ENCODE peak calls at places on chromosomes 5 and 9, in four cellular contexts. W is skeletal muscle cell, D is NAMALWA, O is RPMI7951. G is an unnamed sample.

GRCh38 chr5:53100606-53101005 is 9.0 kb downstream of the MOCS2 start:
- DNase-seq in W (no peak), D (no peak), O (no peak), G (no peak)

GRCh38 chr9:131739192-131739961 is 499 bp downstream of the RAPGEF1 start:
- DNase-seq in W (no peak), D (no peak), O (peak; percentile 24), G (no peak)

GRCh38 chr9:90960941-90961340 is 159.3 kb downstream of the SYK start:
- DNase-seq in W (no peak), D (no peak), O (no peak), G (no peak)

GRCh38 chr9:110125763-110126351 is 82.1 kb downstream of the C9orf152 start:
- DNase-seq in W (no peak), D (peak; percentile 72), O (peak; percentile 48), G (no peak)

GRCh38 chr9:81112638-81113037 is 576.7 kb downstream of the TLE1 start:
- DNase-seq in W (no peak), D (no peak), O (no peak), G (no peak)

GRCh38 chr5:71013575-71013974 is 11.6 kb downstream of the NAIP start:
- DNase-seq in W (no peak), D (no peak), O (no peak), G (peak; percentile 1)

GRCh38 chr9:2955616-2956015 is 111.7 kb upstream of the PUM3 start:
- DNase-seq in W (no peak), D (peak; percentile 3), O (no peak), G (no peak)

GRCh38 chr5:141747646-141748229 is 65.7 kb upstream of the ARAP3 start:
- DNase-seq in W (no peak), D (no peak), O (no peak), G (no peak)

GRCh38 chr9:37550781-37551180 is 25.4 kb downstream of the FBXO10 start:
- DNase-seq in W (peak; percentile 34), D (no peak), O (no peak), G (no peak)

GRCh38 chr5:14016549-14016948 is 72.1 kb upstream of the DNAH5 start:
- DNase-seq in W (no peak), D (no peak), O (no peak), G (no peak)

GRCh38 chr9:103798620-103799019 is 295.5 kb upstream of the SMC2 start:
- DNase-seq in W (peak; percentile 83), D (peak; percentile 7), O (peak; percentile 10), G (peak; percentile 48)

GRCh38 chr9:123784513-123784912 is 145.4 kb downstream of the DENND1A start:
- DNase-seq in W (peak; percentile 85), D (no peak), O (no peak), G (no peak)

GRCh38 chr9:37134166-37134565 is 13.8 kb downstream of the ZCCHC7 start:
- DNase-seq in W (no peak), D (no peak), O (no peak), G (no peak)

GRCh38 chr9:20994486-20994885 is 37.0 kb downstream of the HACD4 start:
- DNase-seq in W (peak; percentile 14), D (no peak), O (no peak), G (no peak)

GRCh38 chr5:181133610-181134231 is 2.8 kb upstream of the OR2V1 start:
- DNase-seq in W (peak; percentile 6), D (no peak), O (peak; percentile 83), G (peak; percentile 63)

GRCh38 chr5:123028222-123028621 is 8.3 kb downstream of the PPIC start:
- DNase-seq in W (no peak), D (no peak), O (no peak), G (no peak)

GRCh38 chr9:131018621-131019020 is 9.6 kb downstream of the LAMC3 start:
- DNase-seq in W (no peak), D (peak; percentile 21), O (no peak), G (no peak)

GRCh38 chr9:107190031-107190935 is 92.8 kb upstream of the RAD23B start:
- DNase-seq in W (peak; percentile 35), D (no peak), O (peak; percentile 61), G (no peak)

GRCh38 chr9:38023661-38024035 is 45.4 kb downstream of the SHB start:
- DNase-seq in W (no peak), D (no peak), O (no peak), G (no peak)

GRCh38 chr5:151126199-151126645 is 31.4 kb downstream of the ANXA6 start:
- DNase-seq in W (no peak), D (peak; percentile 84), O (peak; percentile 65), G (peak; percentile 42)

GRCh38 chr5:170420809-170421412 is 31.7 kb upstream of the KCNMB1 start:
- DNase-seq in W (peak; percentile 28), D (peak; percentile 74), O (peak; percentile 59), G (peak; percentile 56)

GRCh38 chr9:125255781-125256391 is 5.7 kb upstream of the GAPVD1 start:
- DNase-seq in W (no peak), D (peak; percentile 32), O (no peak), G (no peak)

GRCh38 chr9:94734054-94734754 is 7.7 kb downstream of the AOPEP start:
- DNase-seq in W (no peak), D (no peak), O (no peak), G (no peak)

GRCh38 chr5:37015795-37016666 is 139.5 kb downstream of the NIPBL start:
- DNase-seq in W (no peak), D (no peak), O (no peak), G (no peak)

GRCh38 chr5:181261320-181262085 is 560 bp upstream of the TRIM52 start:
- DNase-seq in W (no peak), D (peak; percentile 81), O (peak; percentile 69), G (peak; percentile 77)

GRCh38 chr9:86734762-86735161 is 212.5 kb downstream of the GAS1 start:
- DNase-seq in W (no peak), D (no peak), O (no peak), G (no peak)

GRCh38 chr9:78150312-78150982 is 85.4 kb upstream of the CEP78 start:
- DNase-seq in W (no peak), D (no peak), O (no peak), G (no peak)

GRCh38 chr9:34620061-34620994 is at the start of gene DCTN3:
- DNase-seq in W (peak; percentile 78), D (peak; percentile 97), O (peak; percentile 93), G (peak; percentile 98)

GRCh38 chr5:3129252-3129651 is 377.8 kb upstream of the IRX2 start:
- DNase-seq in W (no peak), D (no peak), O (no peak), G (no peak)

GRCh38 chr9:786405-786804 is 55.1 kb upstream of the DMRT1 start:
- DNase-seq in W (no peak), D (no peak), O (no peak), G (no peak)

GRCh38 chr5:151454889-151455288 is 7.5 kb downstream of the SLC36A1 start:
- DNase-seq in W (no peak), D (no peak), O (no peak), G (no peak)

GRCh38 chr5:173790177-173790719 is 97.9 kb upstream of the CPEB4 start:
- DNase-seq in W (no peak), D (no peak), O (no peak), G (no peak)

GRCh38 chr5:176810084-176810597 is at the start of gene UNC5A:
- DNase-seq in W (peak; percentile 5), D (peak; percentile 50), O (peak; percentile 14), G (no peak)

GRCh38 chr5:149007174-149007573 is 55.7 kb downstream of the SH3TC2 start:
- DNase-seq in W (no peak), D (no peak), O (peak; percentile 68), G (no peak)

GRCh38 chr9:113828211-113828610 is 47.9 kb upstream of the ZNF618 start:
- DNase-seq in W (no peak), D (no peak), O (no peak), G (no peak)

GRCh38 chr9:86355814-86356213 is 1.6 kb upstream of the TUT7 start:
- DNase-seq in W (no peak), D (no peak), O (no peak), G (no peak)

GRCh38 chr9:36575411-36575882 is 2.8 kb downstream of the MELK start:
- DNase-seq in W (no peak), D (no peak), O (peak; percentile 47), G (peak; percentile 55)

G was measured in H4.